ENCODE peak calls at places on chromosomes 4 and X, in seven cellular contexts. B, J, C, P, R, N and Y are unnamed samples.

GRCh38 chr4:61336911-61337310 is 136.8 kb downstream of the ADGRL3 start:
- DNase-seq in N (no peak), P (no peak), C (no peak), B (no peak), J (no peak), R (peak; percentile 24), Y (no peak)

GRCh38 chrX:97211070-97211469 is 327.4 kb downstream of the RPA4 start:
- DNase-seq in P (no peak), C (no peak), J (no peak), R (no peak), N (no peak), B (no peak), Y (no peak)

GRCh38 chrX:9566150-9566621 is 101.3 kb downstream of the TBL1X start:
- DNase-seq in R (no peak), P (peak; percentile 40), C (peak; percentile 77), B (peak; percentile 70), N (peak; percentile 51), J (peak; percentile 72), Y (no peak)

GRCh38 chr4:77593101-77593500 is 12.5 kb upstream of the CXCL13 start:
- DNase-seq in B (no peak), N (no peak), P (no peak), R (no peak), J (no peak), C (no peak), Y (no peak)

GRCh38 chrX:110162867-110163266 is 155.0 kb downstream of the AMMECR1 start:
- DNase-seq in B (no peak), N (no peak), J (no peak), C (no peak), R (no peak), P (no peak), Y (no peak)

GRCh38 chrX:134636859-134637258 is 21.4 kb downstream of the PLAC1 start:
- DNase-seq in B (no peak), N (no peak), C (no peak), P (no peak), J (no peak), R (no peak), Y (no peak)

GRCh38 chrX:141439651-141440050 is 144.9 kb downstream of the SPANXA1 start:
- DNase-seq in P (no peak), C (no peak), B (no peak), R (no peak), J (no peak), N (no peak), Y (no peak)

GRCh38 chrX:121831601-121832000 is 784.2 kb downstream of the GLUD2 start:
- DNase-seq in P (no peak), R (no peak), J (no peak), C (no peak), B (no peak), N (no peak), Y (no peak)

GRCh38 chrX:155216940-155217450 is 735 bp downstream of the VBP1 start:
- DNase-seq in N (no peak), P (peak; percentile 37), R (peak; percentile 62), B (no peak), J (no peak), C (no peak), Y (no peak)

GRCh38 chrX:122565952-122566351 is 618.1 kb upstream of the GRIA3 start:
- DNase-seq in C (peak; percentile 19), P (peak; percentile 62), B (no peak), J (no peak), R (no peak), N (peak; percentile 25), Y (no peak)

GRCh38 chrX:68995386-68995779 is 166.6 kb downstream of the EFNB1 start:
- DNase-seq in P (no peak), J (no peak), B (no peak), R (no peak), C (no peak), N (no peak), Y (no peak)